ENCODE peak calls at places on chromosome 9, in four cellular contexts. F, T, L and M are unnamed samples.

GRCh38 chr9:27572566-27572917 is 739 bp downstream of the C9orf72 start:
- DNase-seq in F (peak; percentile 53), T (peak; percentile 62), L (peak; percentile 35), M (peak; percentile 44)

GRCh38 chr9:106203832-106204516 is 509.6 kb downstream of the TMEM38B start:
- DNase-seq in T (no peak), F (no peak), L (no peak), M (no peak)

GRCh38 chr9:100714372-100715099 is 136.7 kb downstream of the CAVIN4 start:
- DNase-seq in F (no peak), L (peak; percentile 42), T (peak; percentile 83), M (peak; percentile 59)

GRCh38 chr9:91905958-91906585 is 44.0 kb downstream of the ROR2 start:
- DNase-seq in L (peak; percentile 13), F (peak; percentile 14), T (no peak), M (peak; percentile 19)

GRCh38 chr9:93036887-93037475 is 21.5 kb upstream of the SUSD3 start:
- DNase-seq in F (no peak), L (no peak), T (no peak), M (no peak)

GRCh38 chr9:34744295-34745221 is 34.6 kb upstream of the CCL21 start:
- DNase-seq in F (no peak), T (no peak), L (peak; percentile 13), M (peak; percentile 62)

GRCh38 chr9:34451135-34451534 is 7.2 kb downstream of the FAM219A start:
- DNase-seq in L (no peak), F (no peak), T (no peak), M (no peak)

GRCh38 chr9:109401169-109401989 is 80.5 kb upstream of the EPB41L4B start:
- DNase-seq in F (no peak), L (peak; percentile 37), T (peak; percentile 48), M (peak; percentile 67)

GRCh38 chr9:78567693-78568092 is 270.8 kb downstream of the PSAT1 start:
- DNase-seq in L (no peak), T (no peak), F (no peak), M (no peak)

GRCh38 chr9:82604947-82605656 is 457.8 kb downstream of the RASEF start:
- DNase-seq in L (no peak), T (no peak), F (no peak), M (no peak)

GRCh38 chr9:130601100-130601499 is 21.7 kb downstream of the FUBP3 start:
- DNase-seq in L (no peak), T (no peak), F (no peak), M (no peak)

GRCh38 chr9:70156729-70157128 is 102.0 kb upstream of the SMC5 start:
- DNase-seq in F (no peak), T (no peak), L (no peak), M (no peak)

GRCh38 chr9:38388283-38389223 is 3.9 kb upstream of the ALDH1B1 start:
- DNase-seq in T (no peak), F (no peak), L (no peak), M (no peak)

GRCh38 chr9:96080364-96080763 is 204.9 kb downstream of the ERCC6L2 start:
- DNase-seq in L (peak; percentile 92), T (no peak), F (no peak), M (peak; percentile 96)

GRCh38 chr9:107819772-107820171 is 330.2 kb upstream of the KLF4 start:
- DNase-seq in L (no peak), T (no peak), F (no peak), M (no peak)

GRCh38 chr9:121886759-121887485 is 206.2 kb downstream of the TTLL11 start:
- DNase-seq in L (peak; percentile 13), F (no peak), T (no peak), M (no peak)

GRCh38 chr9:87213948-87214347 is 266.6 kb upstream of the GAS1 start:
- DNase-seq in T (no peak), L (peak; percentile 70), F (no peak), M (no peak)

GRCh38 chr9:17637229-17637628 is 58.4 kb downstream of the SH3GL2 start:
- DNase-seq in F (no peak), T (no peak), L (no peak), M (no peak)

GRCh38 chr9:129125478-129125877 is 14.3 kb downstream of the PTPA start:
- DNase-seq in L (peak; percentile 86), F (no peak), T (no peak), M (peak; percentile 86)